ENCODE peak calls at places on chromosomes 16 and 17, in six cellular contexts. H is putamen, V is Ammon's horn, F is uterus, Y is WTC11, K is MM.1S. Q is an unnamed sample.

GRCh38 chr17:32827227-32827626 is 49.7 kb downstream of the MYO1D start:
- DNase-seq in Y (no peak), F (no peak), H (no peak), V (no peak), K (no peak), Q (peak)

GRCh38 chr17:76138234-76138895 is 2.7 kb downstream of the FOXJ1 start:
- DNase-seq in H (peak), F (no peak), K (no peak), Y (peak), V (peak), Q (no peak)

GRCh38 chr17:31293586-31293985 is 3.5 kb downstream of the OMG start:
- DNase-seq in Y (no peak), K (no peak), H (no peak), V (no peak), F (no peak), Q (no peak)

GRCh38 chr16:456891-457483 is 31.5 kb downstream of the RAB11FIP3 start:
- DNase-seq in F (no peak), Y (no peak), K (no peak), H (no peak), V (no peak), Q (no peak)

GRCh38 chr17:48492401-48493298 is 38.2 kb downstream of the HOXB1 start:
- DNase-seq in H (no peak), Y (peak), V (peak), K (peak), F (peak), Q (no peak)

GRCh38 chr17:44840936-44841335 is 6.7 kb upstream of the HIGD1B start:
- DNase-seq in F (no peak), Y (no peak), H (no peak), K (no peak), V (no peak), Q (no peak)

GRCh38 chr16:53061701-53062159 is 6.9 kb downstream of the CHD9 start:
- DNase-seq in K (peak), H (no peak), Y (no peak), V (peak), F (no peak), Q (no peak)

GRCh38 chr16:56262148-56262878 is 71.0 kb downstream of the GNAO1 start:
- DNase-seq in F (no peak), K (no peak), H (no peak), Y (no peak), V (no peak), Q (no peak)

GRCh38 chr17:43757171-43757660 is 1.4 kb downstream of the SOST start:
- DNase-seq in H (no peak), Y (no peak), K (no peak), V (no peak), F (no peak), Q (no peak)

Q was measured in cerebellar cortex.